ENCODE peak calls at places on chromosomes 3 and 15, in ten cellular contexts. Y is ascending aorta; Z is spleen; W is aorta; X is Peyer's patch; K is CD8-positive, alpha-beta memory T cell; H is cardiac muscle cell; G is neural progenitor cell; I is IMR-90; R is small intestine. D is an unnamed sample.

GRCh38 chr3:50542177-50543034 is 25.1 kb downstream of the C3orf18 start:
- DNase-seq in Z (peak; percentile 81), I (peak; percentile 52), R (peak; percentile 64), G (peak; percentile 77), K (peak; percentile 53), H (peak; percentile 80), W (peak; percentile 66), X (peak; percentile 87), Y (peak; percentile 76), D (peak; percentile 79)

GRCh38 chr3:139509631-139510030 is 29.9 kb downstream of the RBP1 start:
- DNase-seq in K (no peak), R (peak; percentile 37), Z (no peak), W (no peak), Y (no peak), I (no peak), X (no peak), H (no peak), G (no peak), D (no peak)

GRCh38 chr3:142808103-142808917 is 80.6 kb downstream of the PCOLCE2 start:
- DNase-seq in I (peak; percentile 72), R (no peak), H (no peak), W (no peak), Z (no peak), G (no peak), K (no peak), Y (no peak), X (no peak), D (no peak)

GRCh38 chr3:149720918-149721317 is 31.4 kb downstream of the COMMD2 start:
- DNase-seq in W (no peak), Z (no peak), I (no peak), G (no peak), Y (no peak), R (no peak), X (no peak), H (no peak), K (no peak), D (no peak)

GRCh38 chr3:132222868-132223538 is 94.2 kb upstream of the ACP3 start:
- DNase-seq in W (no peak), Z (no peak), Y (no peak), G (peak; percentile 20), K (no peak), I (no peak), R (no peak), X (no peak), H (no peak), D (no peak)

GRCh38 chr15:88071141-88071540 is 185.4 kb downstream of the NTRK3 start:
- DNase-seq in I (no peak), Z (no peak), K (no peak), H (no peak), Y (no peak), G (no peak), W (no peak), X (no peak), R (no peak), D (no peak)

GRCh38 chr15:67967871-67968423 is 86.2 kb upstream of the PIAS1 start:
- DNase-seq in Z (peak; percentile 87), G (peak; percentile 90), I (peak; percentile 47), H (peak; percentile 81), R (peak; percentile 46), X (peak; percentile 66), W (peak; percentile 89), K (no peak), Y (peak; percentile 89), D (peak; percentile 96)

GRCh38 chr3:187352581-187353575 is 15.3 kb upstream of the RTP4 start:
- DNase-seq in I (peak; percentile 7), Z (no peak), W (no peak), H (no peak), R (peak; percentile 87), Y (no peak), K (no peak), G (no peak), X (no peak), D (no peak)

GRCh38 chr15:95910643-95911212 is 419.8 kb upstream of the NR2F2 start:
- DNase-seq in I (no peak), H (no peak), Z (no peak), G (peak; percentile 53), W (no peak), Y (no peak), K (no peak), X (no peak), R (no peak), D (no peak)

GRCh38 chr15:59456114-59456513 is 18.1 kb downstream of the FAM81A start:
- DNase-seq in Z (no peak), I (no peak), W (no peak), Y (no peak), R (peak; percentile 80), H (no peak), X (peak; percentile 81), K (no peak), G (no peak), D (no peak)

GRCh38 chr3:30231277-30232141 is 374.9 kb upstream of the TGFBR2 start:
- DNase-seq in Z (no peak), K (no peak), X (no peak), G (peak; percentile 20), Y (no peak), I (peak; percentile 46), H (no peak), R (peak; percentile 3), W (no peak), D (no peak)

GRCh38 chr3:42763023-42763422 is 10.0 kb downstream of the CCDC13 start:
- DNase-seq in Z (no peak), R (no peak), K (no peak), W (no peak), X (no peak), I (peak; percentile 81), G (no peak), Y (no peak), H (no peak), D (no peak)

GRCh38 chr15:100207053-100207452 is 134.7 kb downstream of the ADAMTS17 start:
- DNase-seq in Z (peak; percentile 49), R (peak; percentile 7), K (no peak), H (peak; percentile 32), I (no peak), W (no peak), Y (no peak), X (no peak), G (no peak), D (no peak)

GRCh38 chr15:100204211-100204610 is 137.6 kb downstream of the ADAMTS17 start:
- DNase-seq in W (no peak), H (no peak), G (no peak), I (no peak), X (no peak), Z (no peak), R (no peak), Y (peak; percentile 19), K (no peak), D (no peak)

GRCh38 chr15:100205549-100206295 is 136.1 kb downstream of the ADAMTS17 start:
- DNase-seq in R (peak; percentile 21), I (no peak), Y (no peak), H (no peak), W (no peak), G (no peak), X (no peak), K (no peak), Z (peak; percentile 64), D (no peak)

GRCh38 chr15:100204771-100205170 is 137.0 kb downstream of the ADAMTS17 start:
- DNase-seq in W (no peak), X (no peak), R (no peak), G (no peak), I (no peak), K (no peak), H (no peak), Z (no peak), Y (peak; percentile 5), D (no peak)

DNA sequence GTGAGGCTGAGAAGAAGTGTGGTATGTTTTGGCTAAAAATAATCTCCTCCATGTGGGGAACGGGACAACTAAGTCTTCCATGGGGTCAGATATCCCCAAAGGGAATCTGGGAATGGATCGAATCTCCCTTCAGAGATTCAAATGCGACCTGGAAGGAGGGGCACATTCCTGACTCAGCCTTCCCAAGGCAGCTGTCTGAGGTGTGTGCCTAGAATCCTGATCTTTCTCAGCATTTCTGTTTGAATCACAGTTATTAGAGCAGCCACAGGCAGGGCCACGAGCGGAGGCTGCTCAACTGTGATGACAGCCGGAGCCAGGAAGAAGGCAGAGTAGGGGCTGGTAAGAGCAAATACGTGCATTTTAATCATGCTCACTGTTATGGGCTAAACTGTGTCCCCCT is 135.1 kb downstream of the ADAMTS17 start:
- DNase-seq in I (no peak), Z (peak; percentile 7), Y (no peak), W (no peak), H (no peak), G (no peak), K (no peak), X (no peak), R (no peak), D (no peak)
- H3K9me3 ChIP-seq in I (peaks cover 39% of the 10 kb centered on the region), Z (no peaks in the 10 kb centered on the region), Y (no peaks in the 10 kb centered on the region), W (no peaks in the 10 kb centered on the region), H (no peaks in the 10 kb centered on the region), G (no peaks in the 10 kb centered on the region), K (no peaks in the 10 kb centered on the region), X (no peaks in the 10 kb centered on the region), R (no peaks in the 10 kb centered on the region), D (no peaks in the 10 kb centered on the region)

GRCh38 chr3:184277366-184277765 is 1.5 kb downstream of the ECE2 start:
- DNase-seq in Z (no peak), I (no peak), W (no peak), K (no peak), Y (no peak), H (no peak), X (no peak), R (no peak), G (no peak), D (no peak)

GRCh38 chr3:184272269-184272668 is 3.6 kb upstream of the ECE2 start:
- DNase-seq in H (no peak), X (no peak), K (no peak), R (no peak), W (no peak), Z (no peak), Y (no peak), I (no peak), G (no peak), D (no peak)

GRCh38 chr3:184275302-184275701 is 520 bp upstream of the ECE2 start:
- DNase-seq in Y (no peak), Z (no peak), G (no peak), W (no peak), R (no peak), I (no peak), H (no peak), K (no peak), X (no peak), D (no peak)

GRCh38 chr3:184275961-184276910 is at the start of gene ECE2:
- DNase-seq in X (no peak), G (no peak), K (no peak), R (no peak), H (no peak), I (no peak), Z (no peak), W (no peak), Y (no peak), D (peak; percentile 39)
- H3K4me3 ChIP-seq in X (no peak within 1 kb of the TSS), G (peak within 1 kb of the TSS; percentile 22), K (no peak within 1 kb of the TSS), R (no peak within 1 kb of the TSS), H (no peak within 1 kb of the TSS), I (no peak within 1 kb of the TSS), Z (no peak within 1 kb of the TSS), W (no peak within 1 kb of the TSS), Y (peak within 1 kb of the TSS; percentile 33), D (peak within 1 kb of the TSS; percentile 25)

GRCh38 chr15:64630403-64631107 is 144.8 kb downstream of the RBPMS2 start:
- DNase-seq in W (no peak), G (no peak), Z (no peak), Y (no peak), K (no peak), R (no peak), X (no peak), H (no peak), I (peak; percentile 74), D (no peak)
- H3K27ac ChIP-seq in W (no peak overlapping the region), G (no peak overlapping the region), Z (peak overlapping the region; percentile 41), Y (no peak overlapping the region), K (no peak overlapping the region), R (peak overlapping the region; percentile 20), X (no peak overlapping the region), H (no peak overlapping the region), I (peak overlapping the region; percentile 92), D (no peak overlapping the region)

GRCh38 chr3:147387550-147388394 is 18.6 kb downstream of the ZIC4 start:
- DNase-seq in Y (no peak), G (peak; percentile 24), R (no peak), H (no peak), W (no peak), Z (no peak), K (no peak), I (no peak), X (no peak), D (no peak)
- H3K9me3 ChIP-seq in Y (no peaks in the 10 kb centered on the region), G (no peaks in the 10 kb centered on the region), R (peaks cover 4% of the 10 kb centered on the region), H (no peaks in the 10 kb centered on the region), W (peaks cover 2% of the 10 kb centered on the region), Z (no peaks in the 10 kb centered on the region), K (no peaks in the 10 kb centered on the region), I (peaks cover 13% of the 10 kb centered on the region), X (no peaks in the 10 kb centered on the region), D (no peaks in the 10 kb centered on the region)